ENCODE peak calls at places on chromosome 2, in seven cellular contexts. R, G, P, H, X, N and S are unnamed samples.

GRCh38 chr2:199704358-199705238 is 146.4 kb downstream of the FTCDNL1 start:
- DNase-seq in R (no peak), G (peak), P (no peak), H (no peak), X (no peak), N (no peak), S (no peak)

GRCh38 chr2:105731511-105731910 is 13.2 kb upstream of the NCK2 start:
- DNase-seq in R (no peak), G (no peak), P (no peak), H (no peak), X (no peak), N (no peak), S (no peak)

GRCh38 chr2:17309741-17310339 is 208.4 kb downstream of the RAD51AP2 start:
- DNase-seq in R (no peak), G (peak), P (no peak), H (peak), X (no peak), N (no peak), S (no peak)

GRCh38 chr2:5070257-5070656 is 621.9 kb upstream of the SOX11 start:
- DNase-seq in R (no peak), G (no peak), P (no peak), H (no peak), X (no peak), N (no peak), S (no peak)

GRCh38 chr2:58569460-58570185 is 328.5 kb upstream of the FANCL start:
- DNase-seq in R (no peak), G (peak), P (no peak), H (no peak), X (no peak), N (no peak), S (no peak)

GRCh38 chr2:229519655-229520054 is 194.7 kb downstream of the DNER start:
- DNase-seq in R (no peak), G (peak), P (no peak), H (no peak), X (no peak), N (no peak), S (no peak)

GRCh38 chr2:23096905-23097602 is 287.9 kb upstream of the KLHL29 start:
- DNase-seq in R (no peak), G (no peak), P (no peak), H (no peak), X (no peak), N (no peak), S (no peak)

GRCh38 chr2:64924178-64924934 is 64.8 kb upstream of the SLC1A4 start:
- DNase-seq in R (no peak), G (no peak), P (no peak), H (no peak), X (no peak), N (no peak), S (no peak)

GRCh38 chr2:240933966-240934700 is 28.0 kb downstream of the CROCC2 start:
- DNase-seq in R (no peak), G (no peak), P (peak), H (no peak), X (no peak), N (peak), S (peak)

GRCh38 chr2:69830045-69830905 is 815 bp downstream of the GMCL1 start:
- DNase-seq in R (no peak), G (peak), P (peak), H (no peak), X (peak), N (peak), S (peak)

GRCh38 chr2:239750045-239750835 is 274.9 kb downstream of the NDUFA10 start:
- DNase-seq in R (no peak), G (no peak), P (no peak), H (no peak), X (no peak), N (peak), S (no peak)